ENCODE peak calls at places on chromosomes 7 and 10, in five cellular contexts. One of them, this sample, is unnamed. For H3K4me1, the result is how much of the 10 kb centered on the place peaks cover.

GRCh38 chr7:146486519-146486918 is 369.9 kb downstream of the CNTNAP2 start:
- DNase-seq in thoracic aorta: no peak
- DNase-seq in tibial artery: no peak
- DNase-seq in breast epithelium: no peak
- DNase-seq in stomach: no peak
- DNase-seq in this sample: no peak

GRCh38 chr10:99556225-99556523 is 23.4 kb downstream of the NKX2-3 start:
- DNase-seq in thoracic aorta: no peak
- DNase-seq in tibial artery: no peak
- DNase-seq in breast epithelium: no peak
- DNase-seq in stomach: no peak
- DNase-seq in this sample: no peak

GRCh38 chr7:89200758-89201157 is 405.2 kb upstream of the TEX47 start:
- DNase-seq in thoracic aorta: no peak
- DNase-seq in tibial artery: no peak
- DNase-seq in breast epithelium: no peak
- DNase-seq in stomach: no peak
- DNase-seq in this sample: no peak

GRCh38 chr7:17671956-17672355 is 268.3 kb downstream of the SNX13 start:
- DNase-seq in thoracic aorta: no peak
- DNase-seq in tibial artery: no peak
- DNase-seq in breast epithelium: no peak
- DNase-seq in stomach: no peak
- DNase-seq in this sample: no peak

GRCh38 chr7:99498546-99498944 is 1.5 kb downstream of the ZNF394 start:
- DNase-seq in thoracic aorta: no peak
- DNase-seq in tibial artery: no peak
- DNase-seq in breast epithelium: no peak
- DNase-seq in stomach: no peak
- DNase-seq in this sample: no peak

GRCh38 chr7:153190452-153190851 is 430.9 kb downstream of the ACTR3B start:
- DNase-seq in thoracic aorta: no peak
- DNase-seq in tibial artery: no peak
- DNase-seq in breast epithelium: no peak
- DNase-seq in stomach: no peak
- DNase-seq in this sample: peak

GRCh38 chr10:109877546-109877945 is 45.8 kb downstream of the XPNPEP1 start:
- DNase-seq in thoracic aorta: no peak
- DNase-seq in tibial artery: no peak
- DNase-seq in breast epithelium: no peak
- DNase-seq in stomach: peak
- DNase-seq in this sample: no peak

GRCh38 chr7:54833021-54833467 is 74.0 kb upstream of the SEC61G start:
- DNase-seq in thoracic aorta: no peak
- DNase-seq in tibial artery: no peak
- DNase-seq in breast epithelium: no peak
- DNase-seq in stomach: no peak
- DNase-seq in this sample: no peak

GRCh38 chr7:22192778-22193177 is 164.2 kb downstream of the RAPGEF5 start:
- DNase-seq in thoracic aorta: no peak
- DNase-seq in tibial artery: no peak
- DNase-seq in breast epithelium: no peak
- DNase-seq in stomach: no peak
- DNase-seq in this sample: no peak

DNA sequence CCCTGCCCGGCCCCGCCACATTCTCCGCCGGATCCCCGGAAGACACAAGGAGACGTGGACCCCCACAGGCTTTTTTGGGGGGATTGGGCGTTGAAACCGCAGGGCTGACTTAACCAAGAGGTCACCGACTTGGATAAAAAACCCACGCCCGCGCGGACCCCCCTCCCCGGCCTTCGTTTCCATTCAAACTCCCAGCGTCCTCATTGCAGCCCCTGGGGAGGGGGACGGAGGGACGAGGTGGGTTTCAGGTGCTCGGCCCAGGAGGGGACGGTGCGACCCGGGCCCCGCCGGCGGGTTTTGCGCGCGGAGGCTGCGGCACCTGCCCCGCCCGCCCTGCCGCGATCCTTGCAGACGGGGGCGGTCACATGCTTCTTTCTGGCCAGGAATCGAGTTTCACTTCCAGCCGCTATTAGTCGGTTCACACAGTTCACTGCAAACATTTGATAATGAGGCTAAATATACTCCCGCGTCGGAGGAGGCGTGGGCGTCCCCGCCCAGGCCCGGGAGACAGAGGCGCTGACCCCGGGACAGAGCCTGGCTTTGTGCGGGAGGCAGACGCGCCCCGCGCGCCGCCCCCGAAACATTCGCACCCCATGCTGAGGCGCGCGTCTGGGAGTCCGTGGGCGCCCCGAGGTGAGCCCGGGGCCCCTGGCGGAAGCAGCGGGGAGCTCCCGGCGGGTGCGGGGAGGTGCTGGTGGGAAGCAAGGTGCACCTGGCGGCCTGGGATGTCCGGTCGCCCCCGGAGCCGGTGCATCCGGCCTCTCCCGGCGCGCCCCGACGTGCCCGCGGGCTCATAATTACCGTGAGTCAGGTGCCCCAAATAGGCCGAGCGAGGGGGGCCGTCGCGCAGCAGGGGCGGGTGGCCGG is 2.7 kb upstream of the PDGFA start:
- DNase-seq in thoracic aorta: no peak
- DNase-seq in tibial artery: peak
- DNase-seq in breast epithelium: no peak
- DNase-seq in stomach: peak
- DNase-seq in this sample: peak
- TF ChIP-seq CTCF in thoracic aorta: no peak
- TF ChIP-seq CTCF in tibial artery: no peak
- TF ChIP-seq CTCF in breast epithelium: no peak
- TF ChIP-seq CTCF in stomach: no peak
- TF ChIP-seq CTCF in this sample: no peak

GRCh38 chr7:26188291-26188999 is 12.1 kb downstream of the HNRNPA2B1 start:
- DNase-seq in thoracic aorta: no peak
- DNase-seq in tibial artery: no peak
- DNase-seq in breast epithelium: no peak
- DNase-seq in stomach: no peak
- DNase-seq in this sample: no peak

GRCh38 chr7:26187380-26188290 is 12.9 kb downstream of the HNRNPA2B1 start:
- DNase-seq in thoracic aorta: no peak
- DNase-seq in tibial artery: no peak
- DNase-seq in breast epithelium: no peak
- DNase-seq in stomach: no peak
- DNase-seq in this sample: no peak

GRCh38 chr7:26190417-26190869 is 10.1 kb downstream of the HNRNPA2B1 start:
- DNase-seq in thoracic aorta: no peak
- DNase-seq in tibial artery: no peak
- DNase-seq in breast epithelium: no peak
- DNase-seq in stomach: no peak
- DNase-seq in this sample: no peak

GRCh38 chr7:26189697-26190096 is 10.8 kb downstream of the HNRNPA2B1 start:
- DNase-seq in thoracic aorta: no peak
- DNase-seq in tibial artery: no peak
- DNase-seq in breast epithelium: no peak
- DNase-seq in stomach: no peak
- DNase-seq in this sample: no peak

GRCh38 chr7:26189000-26189539 is 11.5 kb downstream of the HNRNPA2B1 start:
- DNase-seq in thoracic aorta: no peak
- DNase-seq in tibial artery: no peak
- DNase-seq in breast epithelium: no peak
- DNase-seq in stomach: no peak
- DNase-seq in this sample: no peak
- H3K4me1 ChIP-seq in thoracic aorta: under half
- H3K4me1 ChIP-seq in tibial artery: under half
- H3K4me1 ChIP-seq in breast epithelium: under half
- H3K4me1 ChIP-seq in stomach: half or more
- H3K4me1 ChIP-seq in this sample: under half

GRCh38 chr7:117338020-117338419 is 15.2 kb upstream of the WNT2 start:
- DNase-seq in thoracic aorta: no peak
- DNase-seq in tibial artery: no peak
- DNase-seq in breast epithelium: no peak
- DNase-seq in stomach: no peak
- DNase-seq in this sample: no peak
- TF ChIP-seq CTCF in thoracic aorta: no peak
- TF ChIP-seq CTCF in tibial artery: no peak
- TF ChIP-seq CTCF in breast epithelium: no peak
- TF ChIP-seq CTCF in stomach: no peak
- TF ChIP-seq CTCF in this sample: no peak

GRCh38 chr10:115936926-115937755 is 335.9 kb downstream of the GFRA1 start:
- DNase-seq in thoracic aorta: no peak
- DNase-seq in tibial artery: no peak
- DNase-seq in breast epithelium: no peak
- DNase-seq in stomach: no peak
- DNase-seq in this sample: no peak

GRCh38 chr10:115939101-115939815 is 333.7 kb downstream of the GFRA1 start:
- DNase-seq in thoracic aorta: no peak
- DNase-seq in tibial artery: no peak
- DNase-seq in breast epithelium: no peak
- DNase-seq in stomach: no peak
- DNase-seq in this sample: no peak

GRCh38 chr10:115935731-115936130 is 337.3 kb downstream of the GFRA1 start:
- DNase-seq in thoracic aorta: no peak
- DNase-seq in tibial artery: no peak
- DNase-seq in breast epithelium: no peak
- DNase-seq in stomach: no peak
- DNase-seq in this sample: no peak

GRCh38 chr10:115941247-115941840 is 331.7 kb downstream of the GFRA1 start:
- DNase-seq in thoracic aorta: no peak
- DNase-seq in tibial artery: no peak
- DNase-seq in breast epithelium: no peak
- DNase-seq in stomach: no peak
- DNase-seq in this sample: no peak

DNA sequence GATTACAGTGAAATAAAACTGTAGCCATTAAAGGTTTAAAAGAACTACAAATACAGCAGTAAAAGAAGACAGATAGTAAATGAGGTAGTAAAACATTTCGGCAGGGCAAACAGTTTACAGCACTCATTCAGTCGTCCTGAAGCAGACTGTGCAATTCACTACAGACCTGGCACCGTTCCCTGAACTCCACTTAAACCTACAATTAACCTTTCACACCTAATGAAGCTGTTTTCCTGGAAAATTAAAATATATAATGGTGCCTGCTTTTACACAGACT is 335.3 kb downstream of the GFRA1 start:
- DNase-seq in thoracic aorta: no peak
- DNase-seq in tibial artery: no peak
- DNase-seq in breast epithelium: no peak
- DNase-seq in stomach: no peak
- DNase-seq in this sample: no peak
- H3K4me1 ChIP-seq in thoracic aorta: under half
- H3K4me1 ChIP-seq in tibial artery: under half
- H3K4me1 ChIP-seq in breast epithelium: under half
- H3K4me1 ChIP-seq in stomach: under half
- H3K4me1 ChIP-seq in this sample: under half

DNA sequence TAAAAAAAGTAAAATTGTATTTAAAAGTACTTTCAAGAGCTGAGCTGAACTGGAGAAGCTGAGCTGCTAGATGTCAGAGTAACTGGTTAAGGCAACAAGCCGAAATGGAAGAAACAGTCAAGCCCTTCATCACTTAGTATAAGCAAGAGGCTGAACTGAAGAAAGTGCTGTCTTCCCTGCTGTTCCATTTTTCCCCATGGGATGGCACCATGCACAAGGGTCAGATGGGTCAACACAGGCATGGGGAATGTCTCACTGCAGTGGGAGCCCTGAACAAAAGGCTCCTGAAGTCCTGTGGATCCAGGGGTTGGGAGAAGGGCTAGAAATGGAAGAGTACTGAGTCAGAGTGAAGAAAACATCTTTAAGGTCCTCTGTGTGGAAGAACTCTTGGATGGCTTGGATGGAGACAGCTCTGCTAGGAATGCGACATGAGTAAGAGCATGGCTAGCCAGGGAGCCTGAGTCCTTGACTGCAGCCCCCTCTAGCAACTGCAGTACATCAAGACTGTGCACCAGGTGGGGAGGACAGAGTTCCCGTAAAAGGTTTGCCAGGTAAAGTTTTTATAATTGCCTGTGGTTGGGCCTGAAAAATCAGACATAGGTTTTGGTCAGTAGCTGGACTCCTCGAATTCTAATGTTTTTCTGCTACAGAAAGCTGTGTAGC is 348.3 kb downstream of the GPR158 start:
- DNase-seq in thoracic aorta: no peak
- DNase-seq in tibial artery: no peak
- DNase-seq in breast epithelium: no peak
- DNase-seq in stomach: no peak
- DNase-seq in this sample: peak
- TF ChIP-seq CTCF in thoracic aorta: no peak
- TF ChIP-seq CTCF in tibial artery: no peak
- TF ChIP-seq CTCF in breast epithelium: no peak
- TF ChIP-seq CTCF in stomach: no peak
- TF ChIP-seq CTCF in this sample: peak